ENCODE peak calls at places on chromosomes 7 and 10, in seven cellular contexts. One of them, this sample, is unnamed.

GRCh38 chr7:155543011-155543881 is 3.1 kb downstream of the CNPY1 start:
- DNase-seq in suprapubic skin: no peak
- DNase-seq in H1: no peak
- DNase-seq in esophagus muscularis mucosa: no peak
- DNase-seq in HepG2: peak
- DNase-seq in sigmoid colon: no peak
- DNase-seq in SK-N-SH: no peak
- DNase-seq in this sample: no peak

GRCh38 chr7:51430480-51431086 is 114.0 kb upstream of the COBL start:
- DNase-seq in suprapubic skin: no peak
- DNase-seq in H1: no peak
- DNase-seq in esophagus muscularis mucosa: no peak
- DNase-seq in HepG2: peak
- DNase-seq in sigmoid colon: no peak
- DNase-seq in SK-N-SH: peak
- DNase-seq in this sample: no peak

GRCh38 chr7:25075459-25075858 is 49.6 kb downstream of the CYCS start:
- DNase-seq in suprapubic skin: no peak
- DNase-seq in H1: no peak
- DNase-seq in esophagus muscularis mucosa: no peak
- DNase-seq in HepG2: no peak
- DNase-seq in sigmoid colon: no peak
- DNase-seq in SK-N-SH: no peak
- DNase-seq in this sample: no peak

GRCh38 chr7:475951-476441 is 43.6 kb downstream of the PDGFA start:
- DNase-seq in suprapubic skin: peak
- DNase-seq in H1: no peak
- DNase-seq in esophagus muscularis mucosa: no peak
- DNase-seq in HepG2: no peak
- DNase-seq in sigmoid colon: peak
- DNase-seq in SK-N-SH: no peak
- DNase-seq in this sample: peak

GRCh38 chr7:118259115-118259514 is 34.6 kb downstream of the ANKRD7 start:
- DNase-seq in suprapubic skin: no peak
- DNase-seq in H1: no peak
- DNase-seq in esophagus muscularis mucosa: no peak
- DNase-seq in HepG2: no peak
- DNase-seq in sigmoid colon: no peak
- DNase-seq in SK-N-SH: no peak
- DNase-seq in this sample: no peak

GRCh38 chr10:60003709-60004191 is 97.4 kb upstream of the CCDC6 start:
- DNase-seq in suprapubic skin: no peak
- DNase-seq in H1: peak
- DNase-seq in esophagus muscularis mucosa: no peak
- DNase-seq in HepG2: no peak
- DNase-seq in sigmoid colon: no peak
- DNase-seq in SK-N-SH: no peak
- DNase-seq in this sample: no peak

GRCh38 chr7:82593780-82594179 is 150.2 kb upstream of the CACNA2D1 start:
- DNase-seq in suprapubic skin: no peak
- DNase-seq in H1: no peak
- DNase-seq in esophagus muscularis mucosa: no peak
- DNase-seq in HepG2: no peak
- DNase-seq in sigmoid colon: no peak
- DNase-seq in SK-N-SH: no peak
- DNase-seq in this sample: no peak

GRCh38 chr7:130823060-130823459 is 89.1 kb upstream of the KLF14 start:
- DNase-seq in suprapubic skin: no peak
- DNase-seq in H1: no peak
- DNase-seq in esophagus muscularis mucosa: no peak
- DNase-seq in HepG2: no peak
- DNase-seq in sigmoid colon: no peak
- DNase-seq in SK-N-SH: no peak
- DNase-seq in this sample: no peak

GRCh38 chr10:130003166-130003565 is 39.1 kb upstream of the EBF3 start:
- DNase-seq in suprapubic skin: no peak
- DNase-seq in H1: no peak
- DNase-seq in esophagus muscularis mucosa: no peak
- DNase-seq in HepG2: no peak
- DNase-seq in sigmoid colon: no peak
- DNase-seq in SK-N-SH: no peak
- DNase-seq in this sample: no peak

GRCh38 chr7:157117796-157118195 is 20.9 kb upstream of the UBE3C start:
- DNase-seq in suprapubic skin: no peak
- DNase-seq in H1: no peak
- DNase-seq in esophagus muscularis mucosa: no peak
- DNase-seq in HepG2: no peak
- DNase-seq in sigmoid colon: peak
- DNase-seq in SK-N-SH: no peak
- DNase-seq in this sample: no peak

GRCh38 chr7:33981221-33981620 is 75.9 kb downstream of the BMPER start:
- DNase-seq in suprapubic skin: no peak
- DNase-seq in H1: no peak
- DNase-seq in esophagus muscularis mucosa: no peak
- DNase-seq in HepG2: no peak
- DNase-seq in sigmoid colon: no peak
- DNase-seq in SK-N-SH: no peak
- DNase-seq in this sample: no peak

GRCh38 chr10:24469993-24470392 is 253.7 kb downstream of the ARHGAP21 start:
- DNase-seq in suprapubic skin: no peak
- DNase-seq in H1: no peak
- DNase-seq in esophagus muscularis mucosa: no peak
- DNase-seq in HepG2: no peak
- DNase-seq in sigmoid colon: no peak
- DNase-seq in SK-N-SH: no peak
- DNase-seq in this sample: no peak

GRCh38 chr7:47552631-47553030 is 29.3 kb downstream of the TNS3 start:
- DNase-seq in suprapubic skin: no peak
- DNase-seq in H1: no peak
- DNase-seq in esophagus muscularis mucosa: no peak
- DNase-seq in HepG2: no peak
- DNase-seq in sigmoid colon: no peak
- DNase-seq in SK-N-SH: no peak
- DNase-seq in this sample: no peak

GRCh38 chr10:124725171-124725631 is 19.0 kb downstream of the FAM53B start:
- DNase-seq in suprapubic skin: peak
- DNase-seq in H1: no peak
- DNase-seq in esophagus muscularis mucosa: no peak
- DNase-seq in HepG2: no peak
- DNase-seq in sigmoid colon: peak
- DNase-seq in SK-N-SH: no peak
- DNase-seq in this sample: no peak

GRCh38 chr7:2725178-2726105 is 37.4 kb downstream of the AMZ1 start:
- DNase-seq in suprapubic skin: peak
- DNase-seq in H1: no peak
- DNase-seq in esophagus muscularis mucosa: no peak
- DNase-seq in HepG2: no peak
- DNase-seq in sigmoid colon: peak
- DNase-seq in SK-N-SH: no peak
- DNase-seq in this sample: peak

GRCh38 chr7:98399462-98399861 is 1.4 kb downstream of the BAIAP2L1 start:
- DNase-seq in suprapubic skin: no peak
- DNase-seq in H1: no peak
- DNase-seq in esophagus muscularis mucosa: no peak
- DNase-seq in HepG2: no peak
- DNase-seq in sigmoid colon: no peak
- DNase-seq in SK-N-SH: no peak
- DNase-seq in this sample: no peak

GRCh38 chr7:129569811-129570215 is 41.7 kb upstream of the NRF1 start:
- DNase-seq in suprapubic skin: no peak
- DNase-seq in H1: no peak
- DNase-seq in esophagus muscularis mucosa: no peak
- DNase-seq in HepG2: peak
- DNase-seq in sigmoid colon: no peak
- DNase-seq in SK-N-SH: no peak
- DNase-seq in this sample: no peak

GRCh38 chr10:8365935-8366911 is 311.7 kb downstream of the GATA3 start:
- DNase-seq in suprapubic skin: no peak
- DNase-seq in H1: peak
- DNase-seq in esophagus muscularis mucosa: no peak
- DNase-seq in HepG2: peak
- DNase-seq in sigmoid colon: no peak
- DNase-seq in SK-N-SH: no peak
- DNase-seq in this sample: no peak

GRCh38 chr7:37536706-37537105 is 88.0 kb upstream of the ELMO1 start:
- DNase-seq in suprapubic skin: no peak
- DNase-seq in H1: no peak
- DNase-seq in esophagus muscularis mucosa: no peak
- DNase-seq in HepG2: no peak
- DNase-seq in sigmoid colon: no peak
- DNase-seq in SK-N-SH: no peak
- DNase-seq in this sample: no peak

GRCh38 chr10:69349542-69349888 is 67.2 kb downstream of the TACR2 start:
- DNase-seq in suprapubic skin: no peak
- DNase-seq in H1: no peak
- DNase-seq in esophagus muscularis mucosa: no peak
- DNase-seq in HepG2: no peak
- DNase-seq in sigmoid colon: no peak
- DNase-seq in SK-N-SH: no peak
- DNase-seq in this sample: no peak
- H3K27ac ChIP-seq in suprapubic skin: peak
- H3K27ac ChIP-seq in H1: no peak
- H3K27ac ChIP-seq in esophagus muscularis mucosa: peak
- H3K27ac ChIP-seq in HepG2: no peak
- H3K27ac ChIP-seq in sigmoid colon: no peak
- H3K27ac ChIP-seq in SK-N-SH: peak
- H3K27ac ChIP-seq in this sample: peak

DNA sequence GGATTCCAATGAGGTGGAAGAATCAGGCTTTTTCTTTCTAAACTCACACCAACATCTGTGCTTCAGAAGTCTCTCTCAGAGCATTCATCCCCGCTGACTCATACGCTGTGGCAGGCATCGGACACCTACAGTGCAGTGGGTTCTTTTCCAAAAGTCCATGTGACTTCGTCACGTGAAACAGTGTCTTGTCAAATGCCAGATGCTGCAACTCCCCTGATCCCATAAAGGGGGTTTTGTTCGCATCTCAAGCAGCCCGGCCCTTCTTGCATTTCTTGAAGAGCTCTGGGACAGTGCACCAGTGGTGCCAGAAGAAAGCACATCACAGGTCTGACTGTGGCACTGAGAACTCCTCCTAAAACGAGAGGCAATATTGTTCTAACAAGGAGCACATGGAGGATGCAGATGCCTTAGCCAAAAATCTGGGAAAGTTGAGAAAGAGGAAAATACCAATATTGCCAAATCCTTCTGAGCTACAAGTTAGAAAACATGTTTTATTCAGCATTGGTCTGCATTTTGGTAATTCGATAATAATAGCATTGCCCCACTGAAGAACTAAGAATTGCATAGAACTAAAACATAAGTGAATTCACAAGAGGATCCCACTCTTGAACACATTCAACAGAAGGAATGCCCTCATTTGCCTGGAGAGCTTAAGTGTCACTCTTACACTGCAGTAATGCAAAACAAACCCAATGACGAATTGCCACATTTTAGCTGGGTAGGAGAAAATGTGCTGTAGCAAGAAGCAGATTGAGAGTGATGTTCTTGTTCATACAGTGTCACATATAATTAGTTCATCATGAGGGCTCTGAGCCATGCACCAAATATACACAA is 204.4 kb downstream of the CXCL12 start:
- DNase-seq in suprapubic skin: peak
- DNase-seq in H1: no peak
- DNase-seq in esophagus muscularis mucosa: peak
- DNase-seq in HepG2: no peak
- DNase-seq in sigmoid colon: peak
- DNase-seq in SK-N-SH: no peak
- DNase-seq in this sample: no peak
- TF ChIP-seq POLR2AphosphoS5 in suprapubic skin: peak
- TF ChIP-seq POLR2AphosphoS5 in H1: no peak
- TF ChIP-seq POLR2AphosphoS5 in esophagus muscularis mucosa: peak
- TF ChIP-seq POLR2AphosphoS5 in HepG2: no peak
- TF ChIP-seq POLR2AphosphoS5 in sigmoid colon: peak
- TF ChIP-seq POLR2AphosphoS5 in SK-N-SH: no peak
- TF ChIP-seq POLR2AphosphoS5 in this sample: no peak

DNA sequence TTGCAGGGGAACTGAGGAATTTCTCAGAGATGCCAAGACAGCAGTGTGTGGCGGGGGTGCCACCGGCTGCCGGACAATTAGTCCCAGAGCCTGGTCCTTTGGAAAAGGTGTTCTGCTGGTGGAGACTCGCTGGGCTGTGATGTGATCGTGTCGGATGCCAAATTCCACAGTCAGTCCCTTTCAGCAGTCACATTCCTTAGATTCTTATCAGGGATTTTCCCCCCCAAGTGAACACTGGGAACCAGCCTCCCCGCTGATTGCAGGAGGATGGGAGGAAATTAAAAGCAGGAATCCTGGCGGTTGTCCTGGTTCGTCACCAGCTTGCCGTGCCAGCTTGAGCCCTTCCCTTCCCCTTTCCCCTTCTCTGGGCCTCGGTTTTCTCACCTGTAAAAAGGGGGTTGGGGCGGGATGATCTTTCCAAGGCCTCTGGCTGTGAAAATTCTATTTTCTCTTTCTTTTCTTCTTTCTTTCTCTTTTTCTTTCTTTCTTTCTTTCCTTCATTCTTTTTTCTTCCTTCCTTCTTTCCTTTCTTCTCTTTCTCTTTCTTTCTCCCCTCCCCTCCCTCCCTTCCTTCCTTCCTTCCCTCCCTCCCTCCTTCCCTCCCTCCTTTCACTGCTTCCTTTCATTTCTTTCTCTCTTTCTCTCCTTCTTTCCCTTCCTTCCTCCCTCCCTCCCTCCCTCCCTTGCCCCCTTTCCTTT is 39.6 kb downstream of the COL26A1 start:
- DNase-seq in suprapubic skin: no peak
- DNase-seq in H1: peak
- DNase-seq in esophagus muscularis mucosa: no peak
- DNase-seq in HepG2: no peak
- DNase-seq in sigmoid colon: no peak
- DNase-seq in SK-N-SH: peak
- DNase-seq in this sample: no peak
- H3K4me3 ChIP-seq in suprapubic skin: no peak
- H3K4me3 ChIP-seq in H1: no peak
- H3K4me3 ChIP-seq in esophagus muscularis mucosa: no peak
- H3K4me3 ChIP-seq in HepG2: no peak
- H3K4me3 ChIP-seq in sigmoid colon: no peak
- H3K4me3 ChIP-seq in SK-N-SH: no peak
- H3K4me3 ChIP-seq in this sample: no peak

GRCh38 chr10:110862961-110863360 is 8.8 kb upstream of the PDCD4 start:
- DNase-seq in suprapubic skin: no peak
- DNase-seq in H1: no peak
- DNase-seq in esophagus muscularis mucosa: no peak
- DNase-seq in HepG2: no peak
- DNase-seq in sigmoid colon: no peak
- DNase-seq in SK-N-SH: no peak
- DNase-seq in this sample: no peak

GRCh38 chr10:110861930-110862677 is 9.6 kb upstream of the PDCD4 start:
- DNase-seq in suprapubic skin: peak
- DNase-seq in H1: no peak
- DNase-seq in esophagus muscularis mucosa: no peak
- DNase-seq in HepG2: no peak
- DNase-seq in sigmoid colon: no peak
- DNase-seq in SK-N-SH: no peak
- DNase-seq in this sample: no peak

GRCh38 chr10:110863956-110864355 is 7.8 kb upstream of the PDCD4 start:
- DNase-seq in suprapubic skin: no peak
- DNase-seq in H1: no peak
- DNase-seq in esophagus muscularis mucosa: no peak
- DNase-seq in HepG2: no peak
- DNase-seq in sigmoid colon: no peak
- DNase-seq in SK-N-SH: no peak
- DNase-seq in this sample: no peak

GRCh38 chr10:110864662-110865140 is 7.0 kb upstream of the PDCD4 start:
- DNase-seq in suprapubic skin: no peak
- DNase-seq in H1: no peak
- DNase-seq in esophagus muscularis mucosa: no peak
- DNase-seq in HepG2: no peak
- DNase-seq in sigmoid colon: no peak
- DNase-seq in SK-N-SH: no peak
- DNase-seq in this sample: no peak

GRCh38 chr10:110863361-110863760 is 8.4 kb upstream of the PDCD4 start:
- DNase-seq in suprapubic skin: no peak
- DNase-seq in H1: no peak
- DNase-seq in esophagus muscularis mucosa: no peak
- DNase-seq in HepG2: no peak
- DNase-seq in sigmoid colon: no peak
- DNase-seq in SK-N-SH: no peak
- DNase-seq in this sample: no peak
- H3K27ac ChIP-seq in suprapubic skin: peak
- H3K27ac ChIP-seq in H1: no peak
- H3K27ac ChIP-seq in esophagus muscularis mucosa: no peak
- H3K27ac ChIP-seq in HepG2: no peak
- H3K27ac ChIP-seq in sigmoid colon: peak
- H3K27ac ChIP-seq in SK-N-SH: no peak
- H3K27ac ChIP-seq in this sample: peak